ENCODE peak calls at places on chromosome 15, in five cellular contexts. E, G, R, T and V are unnamed samples. For H3K36me3, the result is how much of the 10 kb centered on the place peaks cover.

GRCh38 chr15:54353726-54354125 is 375.5 kb downstream of the UNC13C start:
- DNase-seq in E (no peak), G (no peak), R (no peak), T (no peak), V (no peak)

GRCh38 chr15:89377842-89378698 is 43.4 kb upstream of the POLG start:
- DNase-seq in E (no peak), G (no peak), R (no peak), T (no peak), V (peak)

GRCh38 chr15:52679232-52680040 is at the start of gene ATOSA:
- DNase-seq in E (peak), G (peak), R (peak), T (peak), V (peak)

GRCh38 chr15:92097473-92098178 is 244.1 kb downstream of the SLCO3A1 start:
- DNase-seq in E (peak), G (no peak), R (peak), T (peak), V (no peak)

GRCh38 chr15:88894819-88895767 is at the start of gene HAPLN3:
- DNase-seq in E (peak), G (peak), R (peak), T (peak), V (peak)

GRCh38 chr15:85405467-85405866 is 25.1 kb downstream of the AKAP13 start:
- DNase-seq in E (no peak), G (no peak), R (no peak), T (no peak), V (no peak)

GRCh38 chr15:48440084-48440483 is 108.9 kb downstream of the DUT start:
- DNase-seq in E (peak), G (peak), R (no peak), T (peak), V (no peak)

GRCh38 chr15:100671858-100672543 is 69.6 kb downstream of the ASB7 start:
- DNase-seq in E (peak), G (no peak), R (peak), T (peak), V (no peak)

GRCh38 chr15:34365836-34366235 is 1.2 kb downstream of the LPCAT4 start:
- DNase-seq in E (no peak), G (no peak), R (no peak), T (no peak), V (no peak)

GRCh38 chr15:81278306-81279029 is 45.5 kb downstream of the STARD5 start:
- DNase-seq in E (no peak), G (no peak), R (no peak), T (no peak), V (no peak)

GRCh38 chr15:99165956-99166689 is 61.2 kb downstream of the SYNM start:
- DNase-seq in E (no peak), G (no peak), R (no peak), T (no peak), V (no peak)

GRCh38 chr15:44654858-44655257 is 8.6 kb downstream of the SPG11 start:
- DNase-seq in E (no peak), G (no peak), R (no peak), T (no peak), V (no peak)

GRCh38 chr15:101322849-101323477 is 27.9 kb upstream of the SNRPA1 start:
- DNase-seq in E (no peak), G (no peak), R (no peak), T (no peak), V (no peak)

GRCh38 chr15:65583701-65584100 is 27.2 kb downstream of the INTS14 start:
- DNase-seq in E (peak), G (no peak), R (peak), T (peak), V (no peak)

GRCh38 chr15:65579762-65580161 is 31.2 kb downstream of the INTS14 start:
- DNase-seq in E (no peak), G (no peak), R (no peak), T (no peak), V (no peak)

GRCh38 chr15:65577129-65577996 is 33.6 kb downstream of the INTS14 start:
- DNase-seq in E (no peak), G (no peak), R (no peak), T (peak), V (no peak)

GRCh38 chr15:65578904-65579728 is 31.8 kb downstream of the INTS14 start:
- DNase-seq in E (peak), G (no peak), R (no peak), T (no peak), V (no peak)

GRCh38 chr15:65580287-65580686 is 30.6 kb downstream of the INTS14 start:
- DNase-seq in E (peak), G (no peak), R (peak), T (peak), V (no peak)
- H3K36me3 ChIP-seq in E (under half), G (under half), R (half or more), T (under half), V (half or more)

GRCh38 chr15:43070893-43071292 is 34.9 kb downstream of the UBR1 start:
- DNase-seq in E (no peak), G (no peak), R (no peak), T (no peak), V (no peak)

GRCh38 chr15:43067717-43068461 is 37.9 kb downstream of the UBR1 start:
- DNase-seq in E (peak), G (no peak), R (no peak), T (peak), V (no peak)

GRCh38 chr15:43071451-43071850 is 34.4 kb downstream of the UBR1 start:
- DNase-seq in E (no peak), G (no peak), R (no peak), T (no peak), V (no peak)

GRCh38 chr15:43070249-43070648 is 35.6 kb downstream of the UBR1 start:
- DNase-seq in E (no peak), G (no peak), R (no peak), T (no peak), V (no peak)
- H3K36me3 ChIP-seq in E (under half), G (under half), R (half or more), T (under half), V (under half)

DNA sequence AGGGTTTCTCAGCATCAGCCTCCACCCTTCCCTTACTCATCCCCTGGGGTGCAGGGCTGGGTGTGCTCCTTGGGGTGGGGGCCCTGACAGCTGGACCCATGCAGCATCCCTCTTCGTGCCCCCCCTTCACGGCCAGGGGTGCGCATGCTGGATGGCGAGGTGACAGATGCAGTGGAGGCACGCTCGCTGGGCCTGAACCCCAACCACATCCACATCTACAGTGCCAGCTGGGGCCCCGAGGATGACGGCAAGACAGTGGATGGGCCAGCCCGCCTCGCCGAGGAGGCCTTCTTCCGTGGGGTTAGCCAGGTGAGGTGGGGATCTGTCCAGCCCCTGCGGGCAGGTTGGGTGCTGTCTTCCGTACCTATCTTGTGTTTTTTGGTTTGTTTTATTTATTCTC is 6.3 kb upstream of the FES start:
- DNase-seq in E (no peak), G (no peak), R (no peak), T (no peak), V (peak)
- H3K36me3 ChIP-seq in E (under half), G (under half), R (under half), T (under half), V (under half)

GRCh38 chr15:58252586-58253323 is 114.6 kb downstream of the AQP9 start:
- DNase-seq in E (peak), G (no peak), R (peak), T (no peak), V (no peak)
- H3K36me3 ChIP-seq in E (under half), G (under half), R (under half), T (under half), V (under half)

DNA sequence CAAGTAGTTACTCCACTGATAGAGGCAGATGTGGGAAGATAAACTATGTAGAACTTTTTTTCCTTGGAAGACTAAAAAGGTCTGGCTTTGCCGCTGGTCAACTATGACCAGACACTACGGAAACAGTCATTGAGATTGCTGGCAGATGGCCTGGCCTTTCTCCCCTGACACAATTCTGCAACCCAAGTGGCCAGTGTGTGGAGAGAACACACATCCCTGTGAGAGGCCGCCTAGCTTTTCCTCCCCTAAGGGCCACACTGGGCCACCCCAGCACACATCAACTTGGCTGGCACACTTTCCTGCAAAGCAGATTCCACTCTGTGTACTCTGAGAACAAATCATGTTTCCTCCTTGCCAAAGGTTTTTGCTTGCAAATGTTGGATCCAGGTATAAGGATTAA is 10.4 kb upstream of the TJP1 start:
- DNase-seq in E (no peak), G (no peak), R (no peak), T (no peak), V (no peak)
- H3K36me3 ChIP-seq in E (under half), G (under half), R (under half), T (under half), V (under half)

GRCh38 chr15:72451224-72451623 is 22.9 kb upstream of the ARIH1 start:
- DNase-seq in E (no peak), G (no peak), R (no peak), T (no peak), V (no peak)
- H3K36me3 ChIP-seq in E (under half), G (under half), R (under half), T (under half), V (under half)